ENCODE peak calls at places on chromosomes 16 and 17, in seven cellular contexts. J is CD8-positive, alpha-beta memory T cell; P is SJCRH30; I is mesendoderm; H is esophagus squamous epithelium; Q is heart right ventricle; X is A549. O is an unnamed sample.

GRCh38 chr17:81696218-81696941 is 6.8 kb upstream of the MRPL12 start:
- DNase-seq in J (no peak), P (no peak), I (no peak), H (no peak), Q (no peak), X (no peak), O (no peak)

GRCh38 chr17:31838641-31839225 is 20.3 kb downstream of the COPRS start:
- DNase-seq in J (no peak), P (no peak), I (no peak), H (no peak), Q (no peak), X (no peak), O (no peak)

GRCh38 chr16:71242601-71243000 is 12.1 kb upstream of the HYDIN start:
- DNase-seq in J (no peak), P (no peak), I (no peak), H (no peak), Q (no peak), X (no peak), O (no peak)

GRCh38 chr16:977096-977701 is 4.4 kb upstream of the SOX8 start:
- DNase-seq in J (no peak), P (no peak), I (no peak), H (no peak), Q (no peak), X (no peak), O (no peak)

GRCh38 chr17:66337866-66338472 is 35.6 kb downstream of the PRKCA start:
- DNase-seq in J (no peak), P (no peak), I (no peak), H (no peak), Q (no peak), X (no peak), O (no peak)

GRCh38 chr16:25841776-25842175 is 150.0 kb downstream of the HS3ST4 start:
- DNase-seq in J (no peak), P (no peak), I (no peak), H (no peak), Q (no peak), X (no peak), O (no peak)

GRCh38 chr17:72567774-72568173 is 447.0 kb downstream of the SOX9 start:
- DNase-seq in J (no peak), P (no peak), I (no peak), H (no peak), Q (no peak), X (no peak), O (peak)

GRCh38 chr17:17484451-17484899 is 7.7 kb downstream of the MED9 start:
- DNase-seq in J (no peak), P (no peak), I (no peak), H (no peak), Q (no peak), X (no peak), O (no peak)

GRCh38 chr16:51149251-51149661 is 1.8 kb downstream of the SALL1 start:
- DNase-seq in J (no peak), P (no peak), I (no peak), H (no peak), Q (no peak), X (no peak), O (no peak)

GRCh38 chr16:84766978-84767773 is 52.6 kb upstream of the CRISPLD2 start:
- DNase-seq in J (no peak), P (no peak), I (no peak), H (no peak), Q (no peak), X (no peak), O (no peak)

GRCh38 chr16:84769416-84769815 is 50.4 kb upstream of the CRISPLD2 start:
- DNase-seq in J (no peak), P (no peak), I (no peak), H (no peak), Q (no peak), X (no peak), O (no peak)

GRCh38 chr16:84768798-84769177 is 51.0 kb upstream of the CRISPLD2 start:
- DNase-seq in J (no peak), P (no peak), I (no peak), H (no peak), Q (no peak), X (no peak), O (no peak)

GRCh38 chr16:84765606-84766580 is 53.9 kb upstream of the CRISPLD2 start:
- DNase-seq in J (no peak), P (no peak), I (no peak), H (no peak), Q (no peak), X (no peak), O (no peak)

DNA sequence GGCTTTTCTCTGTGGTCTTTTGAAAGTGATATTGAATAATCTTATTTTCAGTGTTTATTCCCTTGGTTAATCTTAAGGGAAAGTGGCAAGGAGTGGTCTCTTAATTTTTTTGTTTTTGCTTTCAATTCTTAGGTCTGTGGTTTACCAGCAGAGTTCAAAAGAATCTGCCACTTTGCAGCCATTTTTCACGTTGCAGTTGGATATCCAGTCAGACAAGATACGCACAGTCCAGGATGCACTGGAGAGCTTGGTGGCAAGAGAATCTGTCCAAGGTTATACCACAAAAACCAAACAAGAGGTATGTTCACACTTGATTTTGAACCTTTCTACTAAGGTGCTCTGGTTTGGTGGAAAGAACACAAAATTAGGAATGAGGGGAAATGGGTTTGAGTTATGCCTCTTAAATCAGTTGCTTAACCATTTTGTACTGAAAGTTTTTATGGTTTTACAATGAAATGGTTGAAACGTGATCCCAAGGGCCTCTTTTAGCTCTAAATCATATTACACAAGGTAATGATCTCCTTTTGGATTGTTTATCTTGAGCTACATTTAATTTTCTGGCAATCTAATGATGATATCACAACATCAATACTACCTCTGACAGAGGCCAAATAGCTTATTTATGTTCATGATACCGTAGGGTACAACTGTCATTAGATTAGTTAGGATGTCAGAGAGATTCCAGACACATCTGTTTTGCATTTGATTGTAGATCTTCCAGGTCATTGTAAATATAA is 51.6 kb upstream of the CRISPLD2 start:
- DNase-seq in J (no peak), P (no peak), I (no peak), H (no peak), Q (no peak), X (no peak), O (no peak)
- H3K4me3 ChIP-seq in J (no peak), P (no peak), I (no peak), H (no peak), Q (no peak), X (no peak), O (no peak)

GRCh38 chr16:54143410-54143809 is 143.2 kb downstream of the IRX3 start:
- DNase-seq in J (no peak), P (no peak), I (no peak), H (no peak), Q (no peak), X (no peak), O (no peak)

GRCh38 chr16:54143934-54144333 is 142.7 kb downstream of the IRX3 start:
- DNase-seq in J (no peak), P (no peak), I (peak), H (no peak), Q (no peak), X (no peak), O (no peak)

GRCh38 chr16:54142787-54143186 is 143.8 kb downstream of the IRX3 start:
- DNase-seq in J (no peak), P (no peak), I (no peak), H (no peak), Q (no peak), X (no peak), O (no peak)

GRCh38 chr16:54140788-54141136 is 145.8 kb downstream of the IRX3 start:
- DNase-seq in J (no peak), P (no peak), I (no peak), H (no peak), Q (no peak), X (no peak), O (no peak)

GRCh38 chr16:54140057-54140787 is 146.4 kb downstream of the IRX3 start:
- DNase-seq in J (no peak), P (no peak), I (peak), H (no peak), Q (no peak), X (no peak), O (no peak)
- H3K4me3 ChIP-seq in J (no peak), P (no peak), I (no peak), H (no peak), Q (no peak), X (no peak), O (no peak)

GRCh38 chr16:57486858-57487834 is 853 bp upstream of the DOK4 start:
- DNase-seq in J (no peak), P (no peak), I (no peak), H (no peak), Q (no peak), X (no peak), O (no peak)
- H3K4me3 ChIP-seq in J (peak), P (peak), I (no peak), H (peak), Q (peak), X (no peak), O (peak)

GRCh38 chr17:40563371-40564052 is 1.8 kb downstream of the CCR7 start:
- DNase-seq in J (no peak), P (no peak), I (no peak), H (no peak), Q (no peak), X (no peak), O (no peak)
- H3K4me3 ChIP-seq in J (peak), P (no peak), I (no peak), H (no peak), Q (no peak), X (no peak), O (no peak)

O was measured in BE2C.